ENCODE peak calls at places on chromosome 12, in four cellular contexts. Q is astrocyte, G is gastrocnemius medialis, Z is lower lobe of right lung. K is an unnamed sample. For H3K4me1, the result is how much of the 10 kb centered on the place peaks cover.

GRCh38 chr12:20439634-20440033 is 71.3 kb downstream of the PDE3A start:
- DNase-seq in Q (no peak), G (no peak), Z (no peak), K (no peak)

GRCh38 chr12:14771651-14772137 is 31.6 kb downstream of the WBP11 start:
- DNase-seq in Q (no peak), G (no peak), Z (no peak), K (peak)

GRCh38 chr12:105813201-105813600 is 325.6 kb downstream of the NUAK1 start:
- DNase-seq in Q (no peak), G (no peak), Z (no peak), K (no peak)

GRCh38 chr12:132379576-132379975 is 50.2 kb upstream of the GALNT9 start:
- DNase-seq in Q (no peak), G (no peak), Z (no peak), K (no peak)

GRCh38 chr12:42936991-42937390 is 347.4 kb upstream of the PRICKLE1 start:
- DNase-seq in Q (peak), G (no peak), Z (no peak), K (no peak)

GRCh38 chr12:52295663-52296062 is 4.3 kb upstream of the KRT81 start:
- DNase-seq in Q (no peak), G (no peak), Z (no peak), K (no peak)

GRCh38 chr12:94615284-94616216 is 34.8 kb downstream of the TMCC3 start:
- DNase-seq in Q (peak), G (peak), Z (no peak), K (no peak)

GRCh38 chr12:103745962-103746361 is 95.1 kb downstream of the NT5DC3 start:
- DNase-seq in Q (no peak), G (no peak), Z (no peak), K (no peak)

GRCh38 chr12:78674311-78675085 is 190.1 kb upstream of the SYT1 start:
- DNase-seq in Q (peak), G (no peak), Z (no peak), K (no peak)

GRCh38 chr12:117212563-117213190 is 22.4 kb upstream of the FBXO21 start:
- DNase-seq in Q (peak), G (peak), Z (peak), K (peak)

GRCh38 chr12:52210925-52211650 is 19.3 kb upstream of the KRT80 start:
- DNase-seq in Q (no peak), G (peak), Z (no peak), K (peak)

GRCh38 chr12:14885718-14886201 is at the start of gene MGP:
- DNase-seq in Q (peak), G (peak), Z (no peak), K (no peak)

GRCh38 chr12:116773276-116773731 is 35.2 kb downstream of the RNFT2 start:
- DNase-seq in Q (no peak), G (no peak), Z (no peak), K (peak)

GRCh38 chr12:18361431-18361830 is 100.1 kb downstream of the PIK3C2G start:
- DNase-seq in Q (no peak), G (no peak), Z (no peak), K (no peak)

GRCh38 chr12:29164477-29165163 is 15.5 kb downstream of the FAR2 start:
- DNase-seq in Q (peak), G (no peak), Z (no peak), K (peak)

GRCh38 chr12:132379996-132380395 is 50.6 kb upstream of the GALNT9 start:
- DNase-seq in Q (no peak), G (no peak), Z (no peak), K (no peak)

GRCh38 chr12:54039417-54040147 is 6.7 kb downstream of the HOXC5 start:
- DNase-seq in Q (no peak), G (no peak), Z (no peak), K (peak)

GRCh38 chr12:21637985-21638891 is 19.4 kb downstream of the LDHB start:
- DNase-seq in Q (peak), G (no peak), Z (no peak), K (no peak)

GRCh38 chr12:22678175-22678574 is 53.2 kb downstream of the ETNK1 start:
- DNase-seq in Q (no peak), G (no peak), Z (no peak), K (no peak)

GRCh38 chr12:75177997-75178396 is 31.6 kb downstream of the KCNC2 start:
- DNase-seq in Q (peak), G (no peak), Z (no peak), K (peak)

GRCh38 chr12:106854723-106855122 is 80.2 kb downstream of the RIC8B start:
- DNase-seq in Q (no peak), G (no peak), Z (no peak), K (no peak)

GRCh38 chr12:80406253-80406652 is 37.8 kb upstream of the PTPRQ start:
- DNase-seq in Q (no peak), G (no peak), Z (no peak), K (no peak)

GRCh38 chr12:92439397-92439779 is 263.4 kb upstream of the PLEKHG7 start:
- DNase-seq in Q (peak), G (peak), Z (no peak), K (peak)

GRCh38 chr12:11642785-11643184 is 6.7 kb upstream of the ETV6 start:
- DNase-seq in Q (no peak), G (no peak), Z (no peak), K (no peak)

GRCh38 chr12:14647028-14647750 is 49.2 kb downstream of the GUCY2C start:
- DNase-seq in Q (no peak), G (no peak), Z (no peak), K (no peak)

GRCh38 chr12:5017638-5018348 is 25.9 kb upstream of the KCNA5 start:
- DNase-seq in Q (no peak), G (no peak), Z (no peak), K (no peak)

GRCh38 chr12:126706300-126706699 is 1560.7 kb upstream of the TMEM132C start:
- DNase-seq in Q (no peak), G (no peak), Z (no peak), K (no peak)

DNA sequence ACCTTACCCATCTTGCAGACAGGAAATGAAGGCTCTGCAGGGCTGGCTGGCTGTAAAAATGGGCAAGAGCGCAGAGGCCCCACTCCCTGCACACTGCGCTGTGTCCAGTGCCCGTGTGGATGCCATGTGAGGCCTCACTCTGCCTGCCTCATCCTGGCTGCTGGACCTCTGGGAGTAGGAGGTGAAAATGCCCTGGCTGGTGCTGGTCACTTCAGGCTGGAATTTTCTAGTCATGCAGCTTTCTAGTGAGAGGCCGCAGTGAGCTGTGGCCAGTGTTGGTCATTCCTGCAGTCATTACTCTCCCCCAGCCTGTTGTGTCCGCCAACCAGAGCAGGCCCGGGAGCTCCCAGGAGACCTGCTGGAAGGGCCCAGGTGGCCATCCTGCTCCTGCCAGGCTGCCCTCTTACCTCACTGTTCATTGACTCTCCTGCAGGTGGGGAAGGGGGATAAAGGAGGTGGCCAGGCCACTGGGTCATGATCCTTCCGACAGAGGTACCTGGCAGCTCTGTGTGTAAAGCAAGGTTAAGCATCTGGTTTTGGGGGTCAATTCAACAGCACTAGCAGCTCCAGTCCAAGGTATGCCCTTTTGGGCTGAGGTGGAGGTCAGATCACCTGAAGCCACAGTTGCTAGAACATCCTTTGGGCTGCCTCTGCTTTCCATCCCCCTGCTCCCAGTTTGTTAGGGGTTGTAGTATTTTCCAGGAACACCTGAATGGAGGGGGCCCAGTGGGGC is 39.8 kb downstream of the SH2B3 start:
- DNase-seq in Q (no peak), G (peak), Z (no peak), K (peak)
- H3K4me1 ChIP-seq in Q (under half), G (half or more), Z (half or more), K (under half)

DNA sequence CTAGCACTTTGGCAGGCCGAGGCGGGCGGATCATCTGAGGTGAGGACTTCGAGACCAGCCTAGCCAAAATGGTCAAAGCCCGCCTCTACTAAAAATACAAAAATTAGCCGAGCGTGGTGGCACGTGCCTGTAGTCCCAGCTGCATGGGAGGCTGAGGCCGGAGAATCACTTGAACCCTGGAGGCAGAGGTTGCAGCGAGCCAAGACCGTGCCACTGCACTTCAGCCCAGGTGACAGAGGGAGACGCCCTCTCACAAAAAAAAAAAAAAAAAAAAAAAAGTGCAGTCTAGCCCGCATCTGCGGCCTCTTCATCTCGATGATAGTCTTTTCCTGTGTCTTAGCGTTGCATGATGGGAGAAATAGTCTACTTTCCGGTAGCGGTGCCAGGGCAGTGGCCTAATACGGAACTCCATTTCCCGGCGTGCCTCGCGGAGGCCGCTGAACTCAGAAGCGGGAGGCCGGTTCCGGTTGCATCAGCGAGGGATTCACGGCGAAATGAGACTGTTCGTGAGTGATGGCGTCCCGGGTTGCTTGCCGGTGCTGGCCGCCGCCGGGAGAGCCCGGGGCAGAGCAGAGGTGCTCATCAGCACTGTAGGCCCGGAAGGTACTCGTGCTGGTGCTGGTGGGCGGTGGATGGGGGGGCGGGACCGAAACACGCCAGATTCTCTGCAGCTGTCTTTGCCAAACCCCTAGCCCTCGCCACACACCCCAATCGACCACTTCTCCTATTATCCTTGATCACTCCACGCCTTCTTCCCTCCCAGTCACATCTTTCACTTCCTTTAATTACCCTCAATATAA is at the start of gene MARS1:
- DNase-seq in Q (peak), G (peak), Z (peak), K (peak)
- TF ChIP-seq CTCF in Q (no peak), G (no peak), Z (no peak), K (no peak)

GRCh38 chr12:121996050-121996944 is 25.4 kb upstream of the BCL7A start:
- DNase-seq in Q (no peak), G (no peak), Z (no peak), K (no peak)

GRCh38 chr12:121990692-121991603 is 30.7 kb upstream of the BCL7A start:
- DNase-seq in Q (peak), G (no peak), Z (no peak), K (peak)

GRCh38 chr12:121989951-121990647 is 31.6 kb upstream of the BCL7A start:
- DNase-seq in Q (no peak), G (no peak), Z (no peak), K (no peak)

GRCh38 chr12:121989266-121989950 is 32.3 kb upstream of the BCL7A start:
- DNase-seq in Q (no peak), G (no peak), Z (no peak), K (no peak)

DNA sequence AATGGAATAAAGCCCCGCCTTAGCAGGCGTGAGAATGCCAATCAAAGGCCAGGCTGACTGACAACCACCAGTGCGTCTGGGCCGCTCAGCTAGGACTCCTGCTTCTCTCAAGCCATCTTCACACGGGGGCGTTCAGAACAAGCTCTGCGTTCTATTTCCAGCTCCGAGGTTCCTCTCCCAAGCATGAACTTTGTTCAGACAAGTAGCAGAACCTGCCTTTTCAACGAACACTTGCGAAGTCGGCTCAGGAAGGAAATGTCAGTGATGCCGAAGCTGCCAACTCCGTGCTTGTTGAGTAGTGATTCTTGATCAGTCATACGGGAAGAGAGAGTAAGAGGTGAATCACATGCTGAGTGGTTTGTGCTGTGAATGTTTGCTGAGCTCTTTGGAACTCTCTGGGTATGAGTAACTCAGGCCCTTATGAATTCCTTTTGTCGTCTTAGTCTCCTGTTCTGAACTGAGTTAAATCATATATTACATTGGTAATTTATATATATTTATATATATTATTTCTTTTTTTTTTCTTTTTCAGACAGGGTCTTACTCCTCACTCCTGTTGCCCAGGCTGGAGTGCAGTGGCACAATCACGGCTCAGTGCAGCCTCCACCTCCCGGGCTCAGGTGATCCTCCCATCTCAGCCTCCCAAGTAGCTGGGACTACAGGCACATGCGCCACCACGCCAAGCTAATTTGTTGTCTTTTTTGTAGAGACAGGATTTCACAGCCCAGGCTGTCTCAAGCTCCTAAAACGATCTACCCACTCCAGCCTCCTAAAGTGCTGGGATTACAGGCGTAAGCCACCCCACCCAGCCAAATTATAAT is 29.4 kb upstream of the BCL7A start:
- DNase-seq in Q (peak), G (no peak), Z (peak), K (peak)
- H3K4me1 ChIP-seq in Q (under half), G (under half), Z (under half), K (under half)

DNA sequence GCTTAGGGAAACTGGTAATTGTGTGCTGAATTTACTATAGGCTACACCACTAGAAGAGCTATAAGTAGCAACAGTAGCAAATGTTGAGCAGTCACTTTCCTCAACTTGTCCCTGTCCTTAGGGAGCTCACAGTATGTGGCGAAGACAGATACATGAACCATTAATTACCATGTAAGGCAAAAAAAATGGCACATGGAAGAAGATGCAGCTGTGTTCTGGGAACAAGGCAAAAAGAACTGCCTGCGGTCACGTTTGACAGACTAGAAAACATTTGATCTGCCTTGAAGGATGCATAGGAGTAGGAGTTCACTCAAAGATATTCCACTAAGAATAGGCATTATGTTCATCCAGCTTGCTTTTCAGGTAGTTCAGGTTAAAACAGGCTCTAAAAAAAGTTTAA is 46.5 kb upstream of the IFNG-AS1 start:
- DNase-seq in Q (no peak), G (no peak), Z (no peak), K (no peak)
- TF ChIP-seq CTCF in Q (no peak), G (no peak), Z (no peak), K (no peak)

K was measured in osteoblast.